ENCODE peak calls at places on chromosome 11, in seven cellular contexts. One of them, this sample, is unnamed.

GRCh38 chr11:88709567-88709966 is 356.2 kb downstream of the GRM5 start:
- DNase-seq in AG09309: no peak
- DNase-seq in BJ: no peak
- DNase-seq in adrenal gland: no peak
- DNase-seq in brain microvascular endothelial cell: no peak
- DNase-seq in bronchial epithelial cell: peak
- DNase-seq in gastrocnemius medialis: no peak
- DNase-seq in this sample: no peak

GRCh38 chr11:77886401-77886800 is 65.5 kb downstream of the AAMDC start:
- DNase-seq in AG09309: no peak
- DNase-seq in BJ: no peak
- DNase-seq in adrenal gland: no peak
- DNase-seq in brain microvascular endothelial cell: no peak
- DNase-seq in bronchial epithelial cell: no peak
- DNase-seq in gastrocnemius medialis: no peak
- DNase-seq in this sample: no peak

GRCh38 chr11:43756575-43756974 is 76.0 kb downstream of the HSD17B12 start:
- DNase-seq in AG09309: no peak
- DNase-seq in BJ: no peak
- DNase-seq in adrenal gland: no peak
- DNase-seq in brain microvascular endothelial cell: peak
- DNase-seq in bronchial epithelial cell: peak
- DNase-seq in gastrocnemius medialis: no peak
- DNase-seq in this sample: no peak

GRCh38 chr11:92557848-92558247 is 333.2 kb downstream of the FAT3 start:
- DNase-seq in AG09309: no peak
- DNase-seq in BJ: no peak
- DNase-seq in adrenal gland: no peak
- DNase-seq in brain microvascular endothelial cell: peak
- DNase-seq in bronchial epithelial cell: no peak
- DNase-seq in gastrocnemius medialis: no peak
- DNase-seq in this sample: no peak

GRCh38 chr11:55942785-55943392 is 6.7 kb upstream of the OR5I1 start:
- DNase-seq in AG09309: no peak
- DNase-seq in BJ: no peak
- DNase-seq in adrenal gland: no peak
- DNase-seq in brain microvascular endothelial cell: peak
- DNase-seq in bronchial epithelial cell: peak
- DNase-seq in gastrocnemius medialis: no peak
- DNase-seq in this sample: no peak

GRCh38 chr11:3105791-3106735 is 48.8 kb upstream of the CARS1 start:
- DNase-seq in AG09309: no peak
- DNase-seq in BJ: no peak
- DNase-seq in adrenal gland: peak
- DNase-seq in brain microvascular endothelial cell: no peak
- DNase-seq in bronchial epithelial cell: no peak
- DNase-seq in gastrocnemius medialis: peak
- DNase-seq in this sample: no peak

GRCh38 chr11:129374993-129375721 is 491 bp upstream of the BARX2 start:
- DNase-seq in AG09309: no peak
- DNase-seq in BJ: no peak
- DNase-seq in adrenal gland: no peak
- DNase-seq in brain microvascular endothelial cell: no peak
- DNase-seq in bronchial epithelial cell: peak
- DNase-seq in gastrocnemius medialis: peak
- DNase-seq in this sample: no peak

GRCh38 chr11:61160487-61161189 is 588 bp downstream of the VPS37C start:
- DNase-seq in AG09309: no peak
- DNase-seq in BJ: no peak
- DNase-seq in adrenal gland: no peak
- DNase-seq in brain microvascular endothelial cell: no peak
- DNase-seq in bronchial epithelial cell: peak
- DNase-seq in gastrocnemius medialis: no peak
- DNase-seq in this sample: no peak

GRCh38 chr11:126485021-126485781 is 129.7 kb downstream of the ST3GAL4 start:
- DNase-seq in AG09309: peak
- DNase-seq in BJ: no peak
- DNase-seq in adrenal gland: no peak
- DNase-seq in brain microvascular endothelial cell: peak
- DNase-seq in bronchial epithelial cell: peak
- DNase-seq in gastrocnemius medialis: no peak
- DNase-seq in this sample: peak

GRCh38 chr11:48047616-48048015 is 67.3 kb downstream of the PTPRJ start:
- DNase-seq in AG09309: no peak
- DNase-seq in BJ: no peak
- DNase-seq in adrenal gland: no peak
- DNase-seq in brain microvascular endothelial cell: peak
- DNase-seq in bronchial epithelial cell: no peak
- DNase-seq in gastrocnemius medialis: no peak
- DNase-seq in this sample: no peak

GRCh38 chr11:94934362-94934761 is 39.0 kb downstream of the CWC15 start:
- DNase-seq in AG09309: no peak
- DNase-seq in BJ: no peak
- DNase-seq in adrenal gland: no peak
- DNase-seq in brain microvascular endothelial cell: peak
- DNase-seq in bronchial epithelial cell: no peak
- DNase-seq in gastrocnemius medialis: no peak
- DNase-seq in this sample: no peak

GRCh38 chr11:47998733-47999359 is 18.5 kb downstream of the PTPRJ start:
- DNase-seq in AG09309: no peak
- DNase-seq in BJ: no peak
- DNase-seq in adrenal gland: no peak
- DNase-seq in brain microvascular endothelial cell: no peak
- DNase-seq in bronchial epithelial cell: no peak
- DNase-seq in gastrocnemius medialis: no peak
- DNase-seq in this sample: no peak

GRCh38 chr11:115784796-115785521 is 280.7 kb upstream of the CADM1 start:
- DNase-seq in AG09309: no peak
- DNase-seq in BJ: no peak
- DNase-seq in adrenal gland: peak
- DNase-seq in brain microvascular endothelial cell: no peak
- DNase-seq in bronchial epithelial cell: peak
- DNase-seq in gastrocnemius medialis: no peak
- DNase-seq in this sample: no peak

DNA sequence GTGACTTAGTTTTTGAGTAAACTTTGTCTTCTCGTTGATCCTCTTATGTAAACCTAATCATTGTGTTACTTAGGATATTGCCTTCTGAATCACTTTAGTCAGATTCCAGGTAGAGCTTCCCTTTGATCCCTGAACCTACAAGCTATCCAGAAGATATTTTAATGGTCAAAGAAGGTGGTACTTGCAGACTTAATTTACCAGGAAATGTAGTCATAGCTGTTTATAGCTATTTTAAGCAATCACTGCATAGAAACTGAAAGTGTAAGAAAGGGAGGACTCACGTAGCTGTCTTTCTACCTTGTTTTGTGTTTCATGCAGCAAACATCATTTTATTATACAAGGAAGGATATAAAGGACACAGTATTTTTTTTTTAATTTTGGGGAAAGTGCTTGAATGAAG is 189.5 kb downstream of the DDX10 start:
- DNase-seq in AG09309: no peak
- DNase-seq in BJ: no peak
- DNase-seq in adrenal gland: no peak
- DNase-seq in brain microvascular endothelial cell: no peak
- DNase-seq in bronchial epithelial cell: peak
- DNase-seq in gastrocnemius medialis: no peak
- DNase-seq in this sample: no peak
- H3K4me3 ChIP-seq in AG09309: no peak
- H3K4me3 ChIP-seq in BJ: no peak
- H3K4me3 ChIP-seq in adrenal gland: no peak
- H3K4me3 ChIP-seq in brain microvascular endothelial cell: no peak
- H3K4me3 ChIP-seq in bronchial epithelial cell: no peak
- H3K4me3 ChIP-seq in gastrocnemius medialis: peak
- H3K4me3 ChIP-seq in this sample: no peak

DNA sequence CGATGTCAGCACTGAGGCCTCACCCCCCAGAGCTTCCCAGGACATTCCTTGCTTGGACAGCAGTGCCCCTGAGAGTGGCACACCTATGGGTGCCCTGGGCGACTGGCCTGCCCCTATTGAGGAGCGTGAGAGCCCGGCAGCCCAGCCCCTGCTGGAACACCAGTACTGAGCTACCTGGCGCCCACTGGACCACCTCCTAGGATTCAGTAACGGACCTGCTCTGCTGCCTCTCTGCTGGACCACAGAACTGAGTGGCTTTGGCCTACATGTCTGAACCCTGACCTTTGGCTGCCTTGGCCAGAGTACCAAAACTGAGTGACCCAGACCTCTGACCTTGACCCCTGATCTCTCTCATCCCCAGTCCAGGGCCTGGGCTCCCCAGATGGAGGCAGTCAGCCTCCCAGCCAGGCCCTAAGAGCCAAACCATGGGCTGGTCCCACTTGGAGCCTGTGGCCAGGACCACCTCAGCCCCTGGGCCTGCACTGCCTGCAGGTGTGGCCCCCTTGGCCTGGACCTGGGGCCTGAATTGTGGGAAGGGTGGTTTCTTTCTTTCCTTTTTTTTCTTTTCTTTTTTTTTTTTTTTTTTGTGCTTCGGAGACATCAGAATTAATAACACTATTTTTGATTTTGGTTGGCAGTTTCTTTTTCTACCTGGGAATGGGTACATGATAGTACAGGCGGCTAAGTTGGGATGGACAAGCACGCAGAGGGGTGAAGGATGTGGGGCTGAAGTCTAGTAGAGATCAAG is 917 bp upstream of the SIPA1 start:
- DNase-seq in AG09309: no peak
- DNase-seq in BJ: no peak
- DNase-seq in adrenal gland: no peak
- DNase-seq in brain microvascular endothelial cell: no peak
- DNase-seq in bronchial epithelial cell: no peak
- DNase-seq in gastrocnemius medialis: no peak
- DNase-seq in this sample: no peak
- H3K4me3 ChIP-seq in AG09309: no peak
- H3K4me3 ChIP-seq in BJ: no peak
- H3K4me3 ChIP-seq in adrenal gland: no peak
- H3K4me3 ChIP-seq in brain microvascular endothelial cell: no peak
- H3K4me3 ChIP-seq in bronchial epithelial cell: no peak
- H3K4me3 ChIP-seq in gastrocnemius medialis: no peak
- H3K4me3 ChIP-seq in this sample: no peak

DNA sequence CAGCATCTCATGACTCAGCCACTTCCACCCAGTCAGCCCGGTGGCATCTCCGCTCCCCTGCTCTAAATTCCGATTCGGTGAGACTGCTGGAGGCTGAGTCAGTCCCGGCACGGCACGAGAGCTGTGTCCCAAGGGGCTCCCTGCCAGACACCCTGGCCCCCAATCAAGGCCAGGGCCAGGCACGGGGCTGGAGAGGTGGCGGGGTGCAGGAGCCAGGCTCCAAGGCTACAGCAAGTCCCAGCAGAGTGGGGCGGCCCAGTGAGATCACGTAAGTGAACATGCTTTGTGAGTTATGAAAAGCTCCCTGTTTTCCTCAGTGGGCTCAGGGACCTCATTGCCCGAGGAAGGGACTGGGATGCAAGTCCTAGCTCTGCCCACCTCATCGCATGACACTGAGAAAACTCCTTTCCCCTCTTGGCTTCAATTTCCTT is 3.0 kb downstream of the C11orf68 start:
- DNase-seq in AG09309: peak
- DNase-seq in BJ: peak
- DNase-seq in adrenal gland: peak
- DNase-seq in brain microvascular endothelial cell: peak
- DNase-seq in bronchial epithelial cell: peak
- DNase-seq in gastrocnemius medialis: peak
- DNase-seq in this sample: peak
- H3K4me3 ChIP-seq in AG09309: peak
- H3K4me3 ChIP-seq in BJ: no peak
- H3K4me3 ChIP-seq in adrenal gland: no peak
- H3K4me3 ChIP-seq in brain microvascular endothelial cell: peak
- H3K4me3 ChIP-seq in bronchial epithelial cell: no peak
- H3K4me3 ChIP-seq in gastrocnemius medialis: peak
- H3K4me3 ChIP-seq in this sample: no peak

GRCh38 chr11:122977455-122978302 is 4.0 kb downstream of the BSX start:
- DNase-seq in AG09309: no peak
- DNase-seq in BJ: no peak
- DNase-seq in adrenal gland: no peak
- DNase-seq in brain microvascular endothelial cell: no peak
- DNase-seq in bronchial epithelial cell: no peak
- DNase-seq in gastrocnemius medialis: no peak
- DNase-seq in this sample: no peak

GRCh38 chr11:122979103-122979814 is 2.4 kb downstream of the BSX start:
- DNase-seq in AG09309: no peak
- DNase-seq in BJ: no peak
- DNase-seq in adrenal gland: no peak
- DNase-seq in brain microvascular endothelial cell: no peak
- DNase-seq in bronchial epithelial cell: no peak
- DNase-seq in gastrocnemius medialis: no peak
- DNase-seq in this sample: no peak

GRCh38 chr11:122976396-122976733 is 5.3 kb downstream of the BSX start:
- DNase-seq in AG09309: no peak
- DNase-seq in BJ: no peak
- DNase-seq in adrenal gland: no peak
- DNase-seq in brain microvascular endothelial cell: no peak
- DNase-seq in bronchial epithelial cell: no peak
- DNase-seq in gastrocnemius medialis: no peak
- DNase-seq in this sample: no peak

GRCh38 chr11:122978303-122978620 is 3.4 kb downstream of the BSX start:
- DNase-seq in AG09309: no peak
- DNase-seq in BJ: no peak
- DNase-seq in adrenal gland: no peak
- DNase-seq in brain microvascular endothelial cell: no peak
- DNase-seq in bronchial epithelial cell: no peak
- DNase-seq in gastrocnemius medialis: no peak
- DNase-seq in this sample: no peak

GRCh38 chr11:122976734-122977454 is 4.7 kb downstream of the BSX start:
- DNase-seq in AG09309: no peak
- DNase-seq in BJ: no peak
- DNase-seq in adrenal gland: no peak
- DNase-seq in brain microvascular endothelial cell: no peak
- DNase-seq in bronchial epithelial cell: no peak
- DNase-seq in gastrocnemius medialis: no peak
- DNase-seq in this sample: no peak
- H3K4me3 ChIP-seq in AG09309: no peak
- H3K4me3 ChIP-seq in BJ: no peak
- H3K4me3 ChIP-seq in adrenal gland: no peak
- H3K4me3 ChIP-seq in brain microvascular endothelial cell: no peak
- H3K4me3 ChIP-seq in bronchial epithelial cell: no peak
- H3K4me3 ChIP-seq in gastrocnemius medialis: no peak
- H3K4me3 ChIP-seq in this sample: no peak

This sample was measured in skeletal muscle cell.